ENCODE peak calls at places on chromosomes 13 and 19, in five cellular contexts. E is astrocyte of the spinal cord, F is GM12878, N is tibial nerve, C is brain microvascular endothelial cell. X is an unnamed sample.

GRCh38 chr13:29754486-29754806 is 96.0 kb downstream of the UBL3 start:
- DNase-seq in E (peak), N (no peak), C (peak), F (no peak), X (peak)

GRCh38 chr13:46296920-46297319 is 85.2 kb downstream of the LRRC63 start:
- DNase-seq in C (peak), E (peak), N (no peak), F (no peak), X (peak)

GRCh38 chr13:29594710-29595379 is 643 bp downstream of the SLC7A1 start:
- DNase-seq in E (peak), N (peak), F (no peak), C (peak), X (peak)

GRCh38 chr19:14350866-14351265 is 30.4 kb upstream of the ADGRE5 start:
- DNase-seq in N (no peak), E (no peak), F (no peak), C (no peak), X (no peak)

GRCh38 chr19:29084266-29084665 is 128.7 kb downstream of the UQCRFS1 start:
- DNase-seq in C (no peak), F (no peak), N (no peak), E (no peak), X (peak)

GRCh38 chr13:38641164-38641948 is 45.5 kb upstream of the FREM2 start:
- DNase-seq in E (no peak), C (no peak), F (no peak), N (no peak), X (no peak)

GRCh38 chr13:94917814-94918213 is 205.5 kb upstream of the SOX21 start:
- DNase-seq in F (no peak), C (peak), N (no peak), E (peak), X (no peak)

GRCh38 chr19:38792250-38793111 is 3.5 kb downstream of the LGALS7B start:
- DNase-seq in N (no peak), C (no peak), F (no peak), E (peak), X (no peak)

GRCh38 chr13:112803422-112803821 is 113.6 kb downstream of the ATP11A start:
- DNase-seq in N (no peak), F (peak), C (no peak), E (no peak), X (no peak)

GRCh38 chr13:22138947-22139346 is 468.1 kb downstream of the FGF9 start:
- DNase-seq in E (no peak), N (no peak), C (no peak), F (no peak), X (no peak)

GRCh38 chr19:38812004-38812840 is 523 bp downstream of the LGALS4 start:
- DNase-seq in N (no peak), E (no peak), F (no peak), C (no peak), X (no peak)

GRCh38 chr19:45506991-45507863 is at the start of gene VASP:
- DNase-seq in N (peak), F (peak), E (peak), C (peak), X (peak)
- TF ChIP-seq CTCF in N (no peak), F (no peak), E (no peak), C (peak), X (no peak)

GRCh38 chr13:101624210-101624922 is 171.9 kb downstream of the ITGBL1 start:
- DNase-seq in F (no peak), N (no peak), C (no peak), E (peak), X (peak)
- H3K4me3 ChIP-seq in F (peak), N (no peak), C (no peak), E (no peak), X (no peak)

GRCh38 chr13:24308488-24309020 is 826 bp upstream of the C1QTNF9 start:
- DNase-seq in C (no peak), N (no peak), F (no peak), E (no peak), X (no peak)

GRCh38 chr13:24308068-24308445 is 1.3 kb upstream of the C1QTNF9 start:
- DNase-seq in C (no peak), E (no peak), N (no peak), F (no peak), X (no peak)

GRCh38 chr13:24313449-24313848 is 4.1 kb downstream of the C1QTNF9 start:
- DNase-seq in C (peak), E (no peak), F (no peak), N (no peak), X (peak)
- TF ChIP-seq CTCF in C (peak), E (peak), F (no peak), N (peak), X (peak)

GRCh38 chr13:36098080-36098479 is 33.1 kb downstream of the DCLK1 start:
- DNase-seq in N (no peak), C (no peak), F (no peak), E (no peak), X (peak)

GRCh38 chr13:36094478-36094877 is 36.7 kb downstream of the DCLK1 start:
- DNase-seq in F (no peak), N (no peak), C (no peak), E (no peak), X (no peak)

GRCh38 chr13:36101157-36101556 is 30.0 kb downstream of the DCLK1 start:
- DNase-seq in E (no peak), F (no peak), C (no peak), N (no peak), X (no peak)

DNA sequence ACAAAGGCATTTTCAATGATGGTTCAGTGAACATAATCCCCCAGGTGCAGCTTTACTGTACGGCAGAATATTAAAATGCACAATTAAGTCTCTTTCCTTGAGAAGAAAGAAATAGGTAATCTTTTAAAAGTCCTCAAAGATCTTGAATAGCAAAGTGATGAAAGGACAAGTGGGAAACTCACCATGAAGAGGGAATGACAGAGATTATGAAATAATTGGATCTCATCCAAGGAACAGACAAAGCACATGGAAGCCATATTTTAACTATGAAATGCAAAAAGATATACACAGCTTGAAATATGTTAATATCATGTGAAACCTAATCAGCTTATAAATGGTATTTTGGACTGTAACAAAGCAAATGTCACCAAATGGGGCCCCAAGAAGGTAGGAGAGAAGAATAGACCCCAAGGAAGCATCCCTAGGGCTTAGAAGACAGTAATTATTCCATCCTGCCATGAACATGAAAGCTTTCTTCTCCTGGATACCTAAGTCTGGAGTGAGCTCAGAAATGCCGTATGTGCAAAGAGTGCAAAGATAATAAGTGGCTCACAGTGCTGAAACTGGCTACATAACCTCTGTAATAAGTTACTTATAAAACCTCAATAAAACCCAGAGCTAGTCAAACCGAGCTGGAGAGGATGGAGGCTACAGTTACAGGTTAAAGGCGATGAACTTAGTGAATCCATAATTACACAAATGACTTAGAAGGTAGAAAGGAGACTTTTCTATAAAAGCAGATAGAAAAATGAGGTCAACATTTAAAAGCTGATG is 34.6 kb downstream of the DCLK1 start:
- DNase-seq in C (no peak), E (no peak), N (no peak), F (no peak), X (peak)
- H3K4me3 ChIP-seq in C (no peak), E (no peak), N (no peak), F (no peak), X (no peak)